ENCODE peak calls at places on chromosomes 4 and X, in four cellular contexts. H, O, Z and P are unnamed samples.

GRCh38 chr4:182806259-182807252 is 110.6 kb downstream of the DCTD start:
- DNase-seq in H (peak; percentile 22), Z (peak; percentile 70), O (peak; percentile 78), P (no peak)

GRCh38 chr4:1855334-1856070 is 454 bp downstream of the LETM1 start:
- DNase-seq in H (no peak), O (no peak), Z (peak; percentile 43), P (no peak)

GRCh38 chrX:110022555-110023448 is 19.9 kb downstream of the TMEM164 start:
- DNase-seq in O (no peak), Z (peak; percentile 17), H (no peak), P (no peak)

GRCh38 chr4:55851885-55852284 is 1.6 kb upstream of the EXOC1 start:
- DNase-seq in O (no peak), H (no peak), Z (no peak), P (no peak)

GRCh38 chr4:185203380-185204237 is at the start of gene CFAP97:
- DNase-seq in O (peak; percentile 96), Z (peak; percentile 94), H (peak; percentile 69), P (peak; percentile 77)

GRCh38 chr4:126411047-126411446 is 1096.3 kb downstream of the FAT4 start:
- DNase-seq in H (no peak), O (no peak), Z (no peak), P (no peak)

GRCh38 chr4:23333946-23334878 is 555.6 kb downstream of the PPARGC1A start:
- DNase-seq in Z (no peak), H (peak; percentile 95), O (peak; percentile 95), P (peak; percentile 11)

GRCh38 chr4:1232661-1233621 is 16.0 kb downstream of the CTBP1 start:
- DNase-seq in Z (peak; percentile 69), H (no peak), O (peak; percentile 88), P (no peak)

GRCh38 chr4:54169176-54169575 is 59.9 kb upstream of the PDGFRA start:
- DNase-seq in O (peak; percentile 18), Z (no peak), H (no peak), P (no peak)

GRCh38 chr4:122163301-122163700 is 11.2 kb downstream of the BLTP1 start:
- DNase-seq in H (no peak), Z (no peak), O (no peak), P (no peak)

GRCh38 chrX:134537179-134537945 is 77.4 kb downstream of the HPRT1 start:
- DNase-seq in Z (no peak), O (peak; percentile 85), H (no peak), P (no peak)

GRCh38 chrX:133639726-133640125 is 224.4 kb upstream of the GPC4 start:
- DNase-seq in Z (no peak), O (no peak), H (no peak), P (no peak)

GRCh38 chr4:37873383-37873782 is 17.5 kb upstream of the TBC1D1 start:
- DNase-seq in Z (no peak), H (peak; percentile 32), O (peak; percentile 82), P (no peak)

GRCh38 chrX:136171420-136171819 is 24.1 kb downstream of the FHL1 start:
- DNase-seq in H (no peak), O (no peak), Z (no peak), P (no peak)

GRCh38 chrX:136179133-136179532 is 31.8 kb downstream of the FHL1 start:
- DNase-seq in O (no peak), Z (no peak), H (no peak), P (no peak)

GRCh38 chrX:136182394-136182793 is 35.1 kb downstream of the FHL1 start:
- DNase-seq in H (no peak), Z (no peak), O (no peak), P (no peak)

DNA sequence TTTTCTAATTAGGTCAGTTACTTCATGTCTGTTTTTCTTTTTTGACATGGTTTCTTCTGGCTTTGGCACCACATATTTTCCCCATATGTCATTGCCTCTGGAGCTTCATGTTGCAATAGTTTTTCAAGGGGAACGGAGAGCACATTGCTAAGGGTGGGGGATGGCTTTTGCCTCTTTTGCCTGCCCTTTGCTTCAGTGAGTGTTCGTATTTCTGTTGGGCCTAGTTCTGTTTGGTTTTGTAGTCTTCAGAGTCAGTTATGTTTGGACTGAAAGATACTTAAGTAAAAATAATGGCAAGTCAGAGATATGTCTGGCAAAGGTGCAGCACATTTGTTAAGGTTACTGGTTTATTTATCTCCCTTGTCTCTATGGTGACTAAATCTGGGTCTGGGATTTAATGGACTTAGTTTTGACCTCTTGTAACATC is 29.1 kb downstream of the FHL1 start:
- DNase-seq in O (peak; percentile 93), H (peak; percentile 73), Z (peak; percentile 40), P (peak; percentile 81)
- TF ChIP-seq CTCF in O (no peak), H (no peak), Z (no peak), P (no peak)

DNA sequence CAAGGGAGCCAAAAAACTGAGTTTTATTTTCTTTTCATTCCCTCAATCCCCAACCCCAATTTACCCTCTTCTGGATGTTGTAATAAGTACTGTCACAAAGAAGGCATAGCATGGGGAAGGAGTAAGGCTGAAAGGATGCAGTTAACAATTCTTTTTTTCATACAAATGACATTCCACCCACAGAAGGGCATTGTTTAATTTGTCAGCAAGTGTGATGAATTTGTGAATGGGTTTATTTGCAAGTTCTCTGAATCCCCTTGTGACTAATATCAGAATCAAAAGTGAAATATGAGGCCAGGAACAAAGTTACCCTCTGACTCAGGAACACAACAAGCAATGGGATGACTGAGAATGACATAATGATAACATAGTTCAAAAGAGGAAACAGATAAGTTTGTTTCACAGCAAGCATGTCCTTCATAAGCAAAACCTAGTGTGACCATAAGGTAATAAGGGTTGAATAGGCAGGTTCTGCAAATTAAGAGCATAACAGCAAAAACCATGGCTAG is 2.1 kb downstream of the GEMIN8 start:
- DNase-seq in Z (no peak), H (no peak), O (peak; percentile 38), P (peak; percentile 7)
- H3K4me3 ChIP-seq in Z (no peak overlapping the region), H (no peak overlapping the region), O (no peak overlapping the region), P (no peak overlapping the region)

GRCh38 chr4:145679520-145679919 is 426 bp upstream of the C4orf51 start:
- DNase-seq in Z (peak; percentile 32), H (peak; percentile 72), O (peak; percentile 43), P (peak; percentile 83)

GRCh38 chr4:145681956-145682355 is 2.0 kb downstream of the C4orf51 start:
- DNase-seq in H (no peak), Z (peak; percentile 18), O (no peak), P (peak; percentile 2)

GRCh38 chr4:145680902-145681301 is 956 bp downstream of the C4orf51 start:
- DNase-seq in Z (no peak), H (no peak), O (no peak), P (no peak)

GRCh38 chr4:145681518-145681917 is 1.6 kb downstream of the C4orf51 start:
- DNase-seq in H (no peak), O (no peak), Z (no peak), P (no peak)

GRCh38 chr4:145679991-145680455 is at the start of gene C4orf51:
- DNase-seq in O (peak; percentile 56), H (peak; percentile 23), Z (peak; percentile 25), P (peak; percentile 4)
- TF ChIP-seq CTCF in O (no peak), H (no peak), Z (no peak), P (no peak)

GRCh38 chr4:87029356-87029755 is 94.5 kb downstream of the AFF1 start:
- DNase-seq in Z (no peak), H (no peak), O (no peak), P (no peak)

GRCh38 chr4:87025614-87026041 is 90.8 kb downstream of the AFF1 start:
- DNase-seq in O (no peak), H (no peak), Z (no peak), P (no peak)

GRCh38 chr4:87024181-87024580 is 89.4 kb downstream of the AFF1 start:
- DNase-seq in H (no peak), Z (no peak), O (peak; percentile 37), P (no peak)

GRCh38 chr4:87025023-87025613 is 90.3 kb downstream of the AFF1 start:
- DNase-seq in O (no peak), H (no peak), Z (no peak), P (no peak)

DNA sequence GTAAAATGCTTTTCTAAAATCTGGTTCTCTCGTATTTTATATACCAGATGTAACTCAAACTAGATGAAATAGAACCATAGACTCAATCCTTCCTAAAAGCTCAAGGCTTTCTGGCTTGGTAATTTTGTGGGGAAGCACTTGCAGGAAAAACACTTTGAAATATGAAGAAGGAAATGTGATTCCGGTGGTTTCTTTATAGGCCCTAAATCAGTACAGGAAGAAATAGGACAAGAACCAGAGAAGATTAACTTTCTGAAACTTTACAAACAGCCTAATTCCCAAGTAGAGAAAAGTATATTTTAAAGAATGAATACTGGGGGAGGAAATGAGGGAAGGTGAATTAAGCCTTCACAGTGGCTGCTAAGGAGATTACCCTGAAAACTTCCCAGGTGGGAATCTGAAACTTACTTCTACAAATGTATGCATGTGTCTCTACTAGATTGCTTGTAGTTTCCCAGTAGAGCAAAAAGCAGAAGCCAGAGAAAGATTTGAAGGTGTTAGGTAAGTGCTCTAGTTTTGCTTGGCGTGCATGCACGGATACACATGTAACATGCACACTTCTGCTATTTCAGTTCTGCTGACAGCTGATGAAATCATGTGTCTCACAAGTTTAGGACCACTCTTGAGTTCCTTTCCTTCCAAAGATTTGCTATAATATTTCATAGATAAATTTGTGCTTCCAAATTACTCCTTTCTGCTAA is 92.1 kb downstream of the AFF1 start:
- DNase-seq in O (no peak), H (no peak), Z (no peak), P (no peak)
- H3K4me3 ChIP-seq in O (no peak overlapping the region), H (no peak overlapping the region), Z (no peak overlapping the region), P (no peak overlapping the region)

DNA sequence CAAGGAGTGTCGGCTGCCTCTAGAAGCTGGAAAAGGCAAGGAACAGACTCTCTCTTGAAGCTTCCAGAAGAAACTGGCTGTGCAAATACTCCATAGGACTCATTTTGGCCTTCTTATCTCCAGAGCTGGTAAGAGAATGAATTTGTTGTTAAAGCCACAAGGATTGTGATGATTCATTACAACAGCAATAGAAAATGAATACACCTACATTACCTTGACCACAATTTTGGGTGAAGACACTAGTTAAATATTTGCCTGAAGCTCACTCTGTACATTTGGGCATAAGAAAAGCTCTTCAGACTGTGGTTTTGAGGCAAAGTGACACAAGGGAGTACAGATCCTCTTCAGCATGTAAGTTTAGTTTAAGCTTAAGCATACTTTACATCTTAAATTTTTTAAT is 134.5 kb upstream of the TLL1 start:
- DNase-seq in Z (no peak), H (no peak), O (no peak), P (no peak)
- TF ChIP-seq CTCF in Z (no peak), H (no peak), O (no peak), P (no peak)